ENCODE peak calls at places on chromosome 15, in ten cellular contexts. I, N, J, U, Q, O, V, C, X and M are unnamed samples.

GRCh38 chr15:55916666-55917409 is 76.6 kb downstream of the NEDD4 start:
- DNase-seq in I (peak), N (no peak), J (no peak), U (peak), Q (no peak), O (no peak), V (no peak), C (no peak), X (no peak), M (no peak)

GRCh38 chr15:85828869-85829268 is 34.1 kb upstream of the KLHL25 start:
- DNase-seq in I (no peak), N (no peak), J (no peak), U (no peak), Q (no peak), O (no peak), V (no peak), C (no peak), X (no peak), M (no peak)

GRCh38 chr15:78878356-78878755 is 5.7 kb downstream of the MORF4L1 start:
- DNase-seq in I (no peak), N (no peak), J (no peak), U (peak), Q (no peak), O (no peak), V (no peak), C (no peak), X (no peak), M (no peak)

GRCh38 chr15:73922186-73923151 is 3.8 kb upstream of the LOXL1 start:
- DNase-seq in I (no peak), N (no peak), J (peak), U (peak), Q (no peak), O (peak), V (peak), C (peak), X (peak), M (no peak)

GRCh38 chr15:40856736-40857135 is 12.9 kb downstream of the SPINT1 start:
- DNase-seq in I (no peak), N (no peak), J (no peak), U (no peak), Q (no peak), O (no peak), V (no peak), C (no peak), X (no peak), M (no peak)

GRCh38 chr15:27059610-27060202 is 88.7 kb downstream of the GABRG3 start:
- DNase-seq in I (peak), N (peak), J (no peak), U (peak), Q (no peak), O (no peak), V (no peak), C (peak), X (no peak), M (no peak)

GRCh38 chr15:58038426-58039106 is 26.9 kb downstream of the ALDH1A2 start:
- DNase-seq in I (peak), N (no peak), J (no peak), U (peak), Q (peak), O (no peak), V (no peak), C (no peak), X (no peak), M (no peak)

GRCh38 chr15:80523746-80524145 is 119.6 kb downstream of the ARNT2 start:
- DNase-seq in I (no peak), N (no peak), J (no peak), U (no peak), Q (no peak), O (no peak), V (no peak), C (no peak), X (no peak), M (no peak)

GRCh38 chr15:95973566-95974256 is 356.8 kb upstream of the NR2F2 start:
- DNase-seq in I (no peak), N (no peak), J (no peak), U (no peak), Q (no peak), O (no peak), V (no peak), C (no peak), X (no peak), M (no peak)

GRCh38 chr15:86772369-86773059 is 692.8 kb downstream of the AGBL1 start:
- DNase-seq in I (no peak), N (no peak), J (no peak), U (peak), Q (no peak), O (no peak), V (no peak), C (no peak), X (no peak), M (no peak)

GRCh38 chr15:78808550-78808949 is 2.7 kb downstream of the ADAMTS7 start:
- DNase-seq in I (peak), N (no peak), J (no peak), U (peak), Q (no peak), O (peak), V (no peak), C (peak), X (no peak), M (no peak)

GRCh38 chr15:62889141-62889661 is 153.3 kb upstream of the TPM1 start:
- DNase-seq in I (no peak), N (no peak), J (no peak), U (no peak), Q (no peak), O (no peak), V (no peak), C (no peak), X (no peak), M (no peak)

GRCh38 chr15:41605566-41605965 is 46.6 kb downstream of the TYRO3 start:
- DNase-seq in I (no peak), N (no peak), J (no peak), U (no peak), Q (no peak), O (no peak), V (no peak), C (no peak), X (no peak), M (no peak)

GRCh38 chr15:90154861-90155626 is 46.1 kb upstream of the SEMA4B start:
- DNase-seq in I (no peak), N (peak), J (no peak), U (peak), Q (no peak), O (no peak), V (no peak), C (no peak), X (no peak), M (peak)

GRCh38 chr15:31871159-31871886 is 159.0 kb upstream of the CHRNA7 start:
- DNase-seq in I (no peak), N (no peak), J (no peak), U (no peak), Q (no peak), O (no peak), V (no peak), C (no peak), X (no peak), M (no peak)

GRCh38 chr15:74300057-74300620 is 64.0 kb downstream of the CCDC33 start:
- DNase-seq in I (no peak), N (no peak), J (no peak), U (no peak), Q (no peak), O (no peak), V (no peak), C (peak), X (no peak), M (no peak)

GRCh38 chr15:69578792-69579587 is 126.4 kb downstream of the RPLP1 start:
- DNase-seq in I (peak), N (peak), J (peak), U (no peak), Q (peak), O (no peak), V (peak), C (no peak), X (peak), M (no peak)

GRCh38 chr15:74422723-74423442 is 10.9 kb downstream of the SEMA7A start:
- DNase-seq in I (peak), N (peak), J (peak), U (no peak), Q (no peak), O (no peak), V (no peak), C (peak), X (no peak), M (no peak)

GRCh38 chr15:99994849-99995248 is 261.6 kb upstream of the LYSMD4 start:
- DNase-seq in I (no peak), N (no peak), J (no peak), U (no peak), Q (no peak), O (no peak), V (no peak), C (peak), X (no peak), M (no peak)

GRCh38 chr15:77421370-77421700 is 647 bp downstream of the HMG20A start:
- DNase-seq in I (peak), N (no peak), J (no peak), U (peak), Q (no peak), O (no peak), V (no peak), C (no peak), X (no peak), M (no peak)

GRCh38 chr15:101504866-101505609 is 15.5 kb upstream of the PCSK6 start:
- DNase-seq in I (no peak), N (peak), J (no peak), U (no peak), Q (no peak), O (no peak), V (no peak), C (no peak), X (no peak), M (no peak)

DNA sequence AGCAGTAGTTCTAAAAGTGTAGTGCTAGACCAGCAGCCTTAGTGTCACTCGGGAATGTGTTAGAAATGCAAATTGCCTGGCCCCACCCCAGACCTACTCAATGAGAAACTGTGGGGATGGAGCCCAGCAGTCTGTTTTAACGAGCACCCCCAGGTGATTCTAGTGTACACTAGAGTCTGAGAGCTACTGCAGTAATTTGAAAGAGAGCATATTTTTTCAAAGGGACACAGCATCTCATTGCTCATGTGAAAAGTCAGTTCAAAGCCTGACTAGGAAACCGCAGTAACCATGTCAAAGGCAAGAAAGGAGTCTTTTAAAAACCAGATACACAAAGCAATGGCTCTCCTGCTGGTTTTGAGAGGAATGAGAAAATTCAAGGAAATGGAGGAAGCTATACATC is 313.4 kb downstream of the SQOR start:
- DNase-seq in I (no peak), N (no peak), J (no peak), U (no peak), Q (no peak), O (no peak), V (no peak), C (no peak), X (no peak), M (no peak)
- TF ChIP-seq CTCF in I (no peak), N (no peak), J (no peak), U (no peak), Q (no peak), O (no peak), V (no peak), C (no peak), X (no peak), M (no peak)

DNA sequence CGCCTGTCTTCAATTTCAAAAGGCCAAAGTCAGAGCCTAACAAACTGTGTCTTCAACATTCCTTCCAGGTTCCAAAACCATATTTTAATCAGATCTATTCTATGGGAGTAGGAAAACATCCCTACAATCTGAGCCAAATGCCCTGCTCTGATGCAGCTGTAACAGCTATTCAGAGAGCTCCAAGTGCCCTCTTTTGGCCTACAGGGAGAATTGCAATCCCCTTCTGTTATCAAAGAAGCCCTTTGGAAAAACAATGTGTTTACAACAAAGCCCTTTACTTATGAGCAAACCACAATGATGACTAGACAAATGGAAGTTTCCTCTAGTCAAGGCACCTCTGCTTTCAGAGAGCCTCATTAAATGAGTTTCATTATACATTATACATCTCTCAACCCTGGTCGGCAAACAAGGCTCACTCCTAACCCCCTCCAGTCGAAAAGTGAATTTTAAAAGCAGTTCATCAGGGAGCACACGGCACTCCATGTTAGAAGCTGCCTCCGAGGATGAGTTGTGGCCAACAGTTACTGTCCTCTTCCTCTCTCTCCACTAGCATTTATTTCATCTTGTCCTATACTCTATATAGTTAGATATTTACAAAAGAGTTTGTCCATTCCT is 42.6 kb upstream of the TMCO5A start:
- DNase-seq in I (peak), N (no peak), J (no peak), U (peak), Q (no peak), O (no peak), V (no peak), C (no peak), X (no peak), M (no peak)
- TF ChIP-seq CTCF in I (peak), N (peak), J (peak), U (peak), Q (peak), O (peak), V (peak), C (peak), X (peak), M (no peak)

GRCh38 chr15:98769867-98770266 is 121.5 kb downstream of the IGF1R start:
- DNase-seq in I (no peak), N (no peak), J (no peak), U (no peak), Q (no peak), O (no peak), V (no peak), C (no peak), X (no peak), M (no peak)

GRCh38 chr15:98763179-98763578 is 114.8 kb downstream of the IGF1R start:
- DNase-seq in I (no peak), N (no peak), J (no peak), U (no peak), Q (no peak), O (no peak), V (no peak), C (no peak), X (no peak), M (no peak)

GRCh38 chr15:98764296-98764695 is 116.0 kb downstream of the IGF1R start:
- DNase-seq in I (no peak), N (no peak), J (no peak), U (no peak), Q (no peak), O (no peak), V (no peak), C (no peak), X (no peak), M (no peak)

GRCh38 chr15:98767692-98768091 is 119.4 kb downstream of the IGF1R start:
- DNase-seq in I (no peak), N (no peak), J (no peak), U (peak), Q (no peak), O (no peak), V (no peak), C (no peak), X (no peak), M (no peak)

DNA sequence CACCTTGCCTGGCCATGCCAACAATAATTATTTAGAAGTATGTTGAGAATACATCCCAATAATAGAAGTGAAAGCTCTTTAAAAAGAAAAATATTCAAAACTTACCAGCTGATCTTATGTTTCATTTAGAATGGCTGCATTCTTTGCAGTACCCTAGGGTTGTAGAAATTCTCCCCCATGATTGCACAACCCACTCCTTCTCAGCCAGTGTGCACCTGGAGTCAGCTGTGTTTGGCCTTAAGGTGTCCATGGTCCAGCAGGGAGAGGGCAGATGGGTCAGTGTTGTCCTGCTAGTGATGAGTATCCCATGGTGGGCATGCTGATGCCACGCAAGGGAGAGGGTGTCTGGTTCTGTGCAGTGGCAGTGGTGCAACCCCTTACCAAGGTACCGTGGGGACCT is 117.3 kb downstream of the IGF1R start:
- DNase-seq in I (no peak), N (no peak), J (no peak), U (no peak), Q (no peak), O (no peak), V (no peak), C (no peak), X (no peak), M (no peak)
- TF ChIP-seq CTCF in I (no peak), N (no peak), J (no peak), U (no peak), Q (no peak), O (no peak), V (no peak), C (no peak), X (no peak), M (no peak)

DNA sequence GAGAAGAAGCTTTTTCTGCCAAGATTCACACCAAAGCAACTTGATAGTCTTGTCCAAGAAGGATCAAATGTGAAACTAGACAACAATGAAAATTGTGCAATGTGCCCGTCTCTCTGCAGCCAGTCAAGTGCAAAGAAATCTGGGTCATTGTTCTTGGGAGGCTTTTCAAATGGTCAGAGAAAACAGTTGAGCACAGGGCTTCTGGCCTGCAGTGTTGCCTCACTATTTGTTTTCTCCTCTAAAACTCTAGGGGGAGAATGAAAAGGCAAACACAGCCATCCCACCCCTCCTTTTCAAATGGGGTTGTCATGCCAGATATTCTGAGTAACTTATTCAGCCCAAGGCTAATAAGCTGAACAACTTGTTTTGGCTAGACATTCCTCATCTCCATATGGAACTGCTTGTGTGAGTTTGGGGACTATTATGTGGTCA is 417.6 kb upstream of the CDIN1 start:
- DNase-seq in I (no peak), N (no peak), J (no peak), U (peak), Q (no peak), O (peak), V (no peak), C (no peak), X (no peak), M (peak)
- TF ChIP-seq CTCF in I (no peak), N (no peak), J (no peak), U (no peak), Q (no peak), O (no peak), V (no peak), C (no peak), X (no peak), M (no peak)

DNA sequence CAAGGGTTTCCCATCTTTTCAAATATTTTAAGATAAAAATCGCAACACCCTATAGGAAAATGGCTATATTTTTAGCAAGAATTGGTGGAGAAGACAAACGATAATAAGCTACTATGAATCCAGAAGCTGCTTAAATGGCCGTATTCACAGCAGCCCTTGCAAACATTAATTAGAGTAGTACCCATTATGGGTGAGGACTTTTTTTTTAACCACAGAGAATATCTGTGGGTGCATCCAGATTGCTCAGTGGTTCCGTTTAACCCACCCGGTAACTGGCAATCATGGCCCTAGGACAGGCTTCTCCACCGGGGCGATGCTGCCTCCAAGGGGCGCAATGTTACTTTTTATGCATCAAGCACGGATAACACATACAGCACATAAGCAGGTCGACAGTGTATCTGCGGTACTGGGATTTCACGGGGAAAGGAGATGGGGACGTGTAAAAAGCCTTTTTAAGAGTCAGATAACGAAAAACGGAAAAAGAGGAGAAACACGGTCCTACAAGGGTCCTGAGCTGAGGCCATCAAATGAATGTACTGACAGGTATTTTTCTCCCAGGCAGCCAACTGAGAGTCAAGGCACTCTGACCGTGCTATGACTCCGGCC is 968 bp upstream of the TMEM266 start:
- DNase-seq in I (no peak), N (no peak), J (no peak), U (peak), Q (no peak), O (no peak), V (no peak), C (peak), X (no peak), M (no peak)
- TF ChIP-seq CTCF in I (peak), N (no peak), J (no peak), U (peak), Q (no peak), O (peak), V (no peak), C (no peak), X (no peak), M (no peak)